ENCODE peak calls at places on chromosomes 5 and 9, in nine cellular contexts. I is neural crest cell, C is activated T-cell treated with anti-CD3 and anti-CD28 coated beads for 1 hour, U is left ventricle myocardium inferior, O is H9, D is PC-9, P is A549, H is endothelial cell of umbilical vein, J is T follicular helper cell. R is an unnamed sample.

GRCh38 chr5:65209341-65209740 is 272.4 kb downstream of the ADAMTS6 start:
- DNase-seq in I (no peak), C (no peak), U (no peak), O (no peak), D (peak; percentile 39), P (peak; percentile 11), H (peak; percentile 90), J (no peak), R (no peak)

GRCh38 chr5:34709861-34710673 is 53.9 kb downstream of the RAI14 start:
- DNase-seq in I (no peak), C (no peak), U (no peak), O (no peak), D (peak; percentile 49), P (no peak), H (peak; percentile 94), J (no peak), R (no peak)

GRCh38 chr5:56410696-56411095 is 177.6 kb upstream of the ANKRD55 start:
- DNase-seq in I (no peak), C (no peak), U (no peak), O (no peak), D (no peak), P (no peak), H (no peak), J (no peak), R (no peak)

GRCh38 chr5:73125289-73125688 is 4.9 kb downstream of the TMEM171 start:
- DNase-seq in I (no peak), C (no peak), U (no peak), O (no peak), D (no peak), P (no peak), H (no peak), J (no peak), R (no peak)

GRCh38 chr5:149886060-149886459 is 58.5 kb downstream of the PDE6A start:
- DNase-seq in I (no peak), C (no peak), U (no peak), O (no peak), D (no peak), P (no peak), H (no peak), J (no peak), R (no peak)

GRCh38 chr5:107542428-107542827 is 128.3 kb downstream of the EFNA5 start:
- DNase-seq in I (no peak), C (no peak), U (peak; percentile 55), O (no peak), D (peak; percentile 97), P (peak; percentile 97), H (peak; percentile 98), J (no peak), R (no peak)

GRCh38 chr5:57402761-57403160 is 79.8 kb downstream of the ACTBL2 start:
- DNase-seq in I (no peak), C (no peak), U (no peak), O (no peak), D (no peak), P (no peak), H (no peak), J (no peak), R (no peak)

GRCh38 chr5:153530357-153531143 is 40.1 kb downstream of the GRIA1 start:
- DNase-seq in I (no peak), C (no peak), U (no peak), O (no peak), D (no peak), P (no peak), H (no peak), J (no peak), R (no peak)

GRCh38 chr5:127936439-127936972 is 147.1 kb upstream of the SLC12A2 start:
- DNase-seq in I (no peak), C (no peak), U (no peak), O (no peak), D (peak; percentile 89), P (no peak), H (no peak), J (no peak), R (peak; percentile 7)

GRCh38 chr5:90475436-90475980 is 844 bp downstream of the POLR3G start:
- DNase-seq in I (no peak), C (no peak), U (no peak), O (no peak), D (no peak), P (no peak), H (no peak), J (no peak), R (no peak)

GRCh38 chr5:154447074-154447725 is 1.4 kb downstream of the SAP30L start:
- DNase-seq in I (no peak), C (no peak), U (no peak), O (no peak), D (no peak), P (no peak), H (no peak), J (no peak), R (no peak)

GRCh38 chr5:148849461-148849860 is 23.1 kb downstream of the ADRB2 start:
- DNase-seq in I (no peak), C (no peak), U (no peak), O (no peak), D (no peak), P (no peak), H (no peak), J (no peak), R (no peak)

GRCh38 chr9:90969021-90969675 is 167.5 kb downstream of the SYK start:
- DNase-seq in I (no peak), C (no peak), U (no peak), O (no peak), D (no peak), P (no peak), H (no peak), J (no peak), R (no peak)

GRCh38 chr5:179407191-179408175 is 62.2 kb upstream of the ADAMTS2 start:
- DNase-seq in I (no peak), C (no peak), U (no peak), O (no peak), D (no peak), P (no peak), H (no peak), J (no peak), R (peak; percentile 15)

GRCh38 chr5:89520771-89521170 is 637.8 kb upstream of the MEF2C start:
- DNase-seq in I (no peak), C (no peak), U (no peak), O (no peak), D (no peak), P (no peak), H (no peak), J (no peak), R (no peak)

GRCh38 chr5:145247745-145248040 is 587.4 kb downstream of the PRELID2 start:
- DNase-seq in I (no peak), C (no peak), U (no peak), O (no peak), D (no peak), P (no peak), H (no peak), J (no peak), R (no peak)

GRCh38 chr9:101388507-101388993 is 3.7 kb upstream of the BAAT start:
- DNase-seq in I (no peak), C (no peak), U (no peak), O (no peak), D (no peak), P (peak; percentile 68), H (no peak), J (no peak), R (no peak)

GRCh38 chr5:134174841-134175839 is 1.6 kb downstream of the SKP1 start:
- DNase-seq in I (no peak), C (no peak), U (no peak), O (no peak), D (peak; percentile 59), P (peak; percentile 23), H (peak; percentile 51), J (no peak), R (no peak)

GRCh38 chr5:37703841-37704241 is 136.0 kb downstream of the GDNF start:
- DNase-seq in I (no peak), C (no peak), U (no peak), O (no peak), D (no peak), P (no peak), H (peak; percentile 91), J (no peak), R (no peak)

GRCh38 chr5:2817031-2817603 is 65.6 kb upstream of the IRX2 start:
- DNase-seq in I (no peak), C (no peak), U (no peak), O (no peak), D (no peak), P (no peak), H (no peak), J (no peak), R (no peak)

GRCh38 chr9:121267689-121268597 is at the start of gene GSN:
- DNase-seq in I (peak; percentile 43), C (peak; percentile 32), U (peak; percentile 89), O (peak; percentile 85), D (peak; percentile 34), P (peak; percentile 62), H (peak; percentile 68), J (peak; percentile 6), R (peak; percentile 11)

GRCh38 chr9:137067860-137068538 is 2.4 kb downstream of the SAPCD2 start:
- DNase-seq in I (peak; percentile 80), C (peak; percentile 81), U (peak; percentile 77), O (peak; percentile 92), D (peak; percentile 66), P (peak; percentile 88), H (peak; percentile 74), J (peak; percentile 77), R (peak; percentile 78)

GRCh38 chr5:53027913-53028312 is 38.8 kb downstream of the ITGA2 start:
- DNase-seq in I (no peak), C (no peak), U (peak; percentile 36), O (no peak), D (no peak), P (peak; percentile 39), H (peak; percentile 95), J (no peak), R (no peak)

GRCh38 chr9:86281577-86282076 is 711 bp downstream of the ISCA1 start:
- DNase-seq in I (peak; percentile 67), C (no peak), U (no peak), O (peak; percentile 72), D (peak; percentile 63), P (no peak), H (no peak), J (peak; percentile 3), R (no peak)

GRCh38 chr5:58497956-58498942 is 7.0 kb downstream of the GAPT start:
- DNase-seq in I (peak; percentile 51), C (no peak), U (no peak), O (peak; percentile 37), D (no peak), P (peak; percentile 53), H (peak; percentile 65), J (no peak), R (no peak)

GRCh38 chr5:158614951-158615350 is 484.8 kb downstream of the EBF1 start:
- DNase-seq in I (no peak), C (no peak), U (no peak), O (no peak), D (no peak), P (no peak), H (no peak), J (no peak), R (no peak)

GRCh38 chr9:75601280-75601679 is 289.2 kb upstream of the PCSK5 start:
- DNase-seq in I (no peak), C (no peak), U (no peak), O (no peak), D (no peak), P (peak; percentile 12), H (no peak), J (no peak), R (no peak)

GRCh38 chr5:126497506-126497905 is 74.3 kb downstream of the GRAMD2B start:
- DNase-seq in I (no peak), C (no peak), U (no peak), O (no peak), D (no peak), P (no peak), H (no peak), J (no peak), R (no peak)

GRCh38 chr5:78586251-78586650 is 62.3 kb downstream of the LHFPL2 start:
- DNase-seq in I (no peak), C (no peak), U (no peak), O (no peak), D (peak; percentile 86), P (peak; percentile 33), H (peak; percentile 74), J (no peak), R (no peak)

GRCh38 chr5:9430306-9430705 is 115.6 kb downstream of the SEMA5A start:
- DNase-seq in I (no peak), C (no peak), U (no peak), O (no peak), D (no peak), P (no peak), H (no peak), J (no peak), R (no peak)

GRCh38 chr5:135745897-135746500 is 88.5 kb upstream of the SLC25A48 start:
- DNase-seq in I (no peak), C (no peak), U (no peak), O (peak; percentile 60), D (no peak), P (no peak), H (no peak), J (no peak), R (no peak)

R was measured in naive thymus-derived CD8-positive, alpha-beta T cell.